ENCODE peak calls at places on chromosomes 11 and 22, in nine cellular contexts. R, I, G, J, N, H, F, K and L are unnamed samples.
A peak's percentile ranks its signal among the peaks of the same experiment; 100 is the strongest.

GRCh38 chr11:134349109-134349801 is 17.5 kb downstream of the GLB1L2 start:
- DNase-seq in G (no peak), F (no peak), N (no peak), K (no peak), R (no peak), J (no peak), I (peak; percentile 75), H (no peak), L (no peak)

GRCh38 chr11:33934450-33934849 is 42.6 kb upstream of the LMO2 start:
- DNase-seq in I (no peak), F (no peak), H (no peak), G (no peak), J (no peak), R (no peak), K (no peak), N (no peak), L (no peak)

GRCh38 chr22:19848298-19849224 is 6.1 kb downstream of the GNB1L start:
- DNase-seq in G (peak; percentile 14), J (peak; percentile 84), K (peak; percentile 88), R (no peak), I (no peak), H (no peak), N (no peak), F (peak; percentile 59), L (no peak)

GRCh38 chr11:129373489-129373953 is 2.1 kb upstream of the BARX2 start:
- DNase-seq in H (peak; percentile 15), R (no peak), K (no peak), G (peak; percentile 12), F (no peak), J (no peak), N (no peak), I (peak; percentile 37), L (peak; percentile 48)

GRCh38 chr11:36398261-36398953 is 102.3 kb downstream of the PRR5L start:
- DNase-seq in F (no peak), I (no peak), G (peak; percentile 57), J (no peak), K (no peak), R (no peak), N (no peak), H (no peak), L (no peak)

GRCh38 chr11:44333271-44334218 is 23.6 kb upstream of the ALX4 start:
- DNase-seq in J (no peak), N (no peak), F (no peak), R (no peak), H (no peak), I (no peak), K (no peak), G (peak; percentile 10), L (no peak)

GRCh38 chr11:105151936-105152554 is 12.5 kb upstream of the CARD18 start:
- DNase-seq in H (no peak), I (no peak), K (no peak), J (no peak), N (no peak), G (peak; percentile 78), R (no peak), F (no peak), L (no peak)

GRCh38 chr11:15199693-15200092 is 85.0 kb downstream of the INSC start:
- DNase-seq in G (peak; percentile 68), K (peak; percentile 71), I (no peak), N (no peak), R (no peak), F (no peak), J (peak; percentile 82), H (no peak), L (no peak)

GRCh38 chr22:35516723-35517122 is 23.9 kb upstream of the RASD2 start:
- DNase-seq in N (no peak), R (no peak), J (no peak), G (no peak), H (no peak), I (no peak), F (no peak), K (no peak), L (no peak)

GRCh38 chr22:39345231-39345630 is 4.6 kb upstream of the SYNGR1 start:
- DNase-seq in H (no peak), K (no peak), R (no peak), I (no peak), G (no peak), F (no peak), N (no peak), J (no peak), L (no peak)

GRCh38 chr22:46592390-46592872 is 27.8 kb upstream of the GRAMD4 start:
- DNase-seq in N (no peak), K (no peak), J (peak; percentile 51), R (no peak), H (no peak), F (peak; percentile 70), G (peak; percentile 92), I (peak; percentile 50), L (peak; percentile 0)

GRCh38 chr11:95520765-95521542 is 268.6 kb downstream of the FAM76B start:
- DNase-seq in I (no peak), N (peak; percentile 83), J (no peak), H (peak; percentile 71), G (peak; percentile 65), F (no peak), K (no peak), R (peak; percentile 96), L (no peak)

GRCh38 chr11:76788661-76789442 is 5.7 kb downstream of the TSKU start:
- DNase-seq in I (no peak), J (peak; percentile 35), G (no peak), H (no peak), F (peak; percentile 69), R (no peak), K (peak; percentile 66), N (peak; percentile 93), L (no peak)

GRCh38 chr22:46501701-46502100 is 35.7 kb downstream of the CELSR1 start:
- DNase-seq in H (peak; percentile 70), F (no peak), G (peak; percentile 87), I (no peak), R (peak; percentile 56), K (no peak), N (no peak), J (no peak), L (no peak)

GRCh38 chr11:120173771-120174170 is 35.9 kb upstream of the TRIM29 start:
- DNase-seq in R (no peak), G (peak; percentile 21), F (peak; percentile 51), H (peak; percentile 5), N (no peak), J (no peak), I (no peak), K (no peak), L (no peak)

GRCh38 chr22:36497910-36498669 is 8.8 kb downstream of the FOXRED2 start:
- DNase-seq in H (no peak), I (peak; percentile 36), R (no peak), K (no peak), F (no peak), N (no peak), G (no peak), J (no peak), L (no peak)

GRCh38 chr11:72777755-72778278 is 16.0 kb downstream of the STARD10 start:
- DNase-seq in G (no peak), I (no peak), H (no peak), R (no peak), J (peak; percentile 81), N (no peak), F (no peak), K (peak; percentile 90), L (no peak)

GRCh38 chr22:31243339-31244043 is 31.4 kb downstream of the LIMK2 start:
- DNase-seq in N (no peak), H (peak; percentile 12), F (no peak), R (no peak), G (peak; percentile 85), K (no peak), I (peak; percentile 50), J (no peak), L (no peak)

GRCh38 chr11:44275961-44276550 is 33.9 kb downstream of the ALX4 start:
- DNase-seq in J (no peak), G (no peak), I (no peak), H (no peak), R (no peak), F (peak; percentile 60), N (no peak), K (no peak), L (no peak)

GRCh38 chr11:117908959-117909610 is 20.1 kb downstream of the TMPRSS13 start:
- DNase-seq in F (no peak), H (no peak), G (no peak), R (no peak), K (no peak), J (no peak), N (no peak), I (no peak), L (no peak)

GRCh38 chr11:32414925-32415324 is 20.4 kb downstream of the WT1 start:
- DNase-seq in H (no peak), G (no peak), J (no peak), N (no peak), I (no peak), R (no peak), F (no peak), K (no peak), L (no peak)

GRCh38 chr11:130478204-130478701 is 29.8 kb downstream of the ADAMTS15 start:
- DNase-seq in J (peak; percentile 57), K (peak; percentile 27), R (peak; percentile 42), N (no peak), F (peak; percentile 93), H (peak; percentile 88), I (peak; percentile 67), G (peak; percentile 91), L (peak; percentile 16)

GRCh38 chr22:21073023-21073422 is 27.3 kb downstream of the LRRC74B start:
- DNase-seq in F (no peak), N (no peak), K (no peak), J (no peak), H (no peak), R (no peak), I (no peak), G (no peak), L (no peak)
- H3K27me3 ChIP-seq in F (no peaks in the 10 kb centered on the region), N (no peaks in the 10 kb centered on the region), K (no peaks in the 10 kb centered on the region), J (no peaks in the 10 kb centered on the region), H (no peaks in the 10 kb centered on the region), R (no peaks in the 10 kb centered on the region), I (no peaks in the 10 kb centered on the region), G (no peaks in the 10 kb centered on the region), L (no peaks in the 10 kb centered on the region)

GRCh38 chr11:27722945-27723344 is 22.7 kb upstream of the BDNF start:
- DNase-seq in K (no peak), I (peak; percentile 51), F (no peak), J (no peak), R (no peak), H (peak; percentile 26), N (no peak), G (peak; percentile 19), L (peak; percentile 55)
- H3K27me3 ChIP-seq in K (peaks cover 35% of the 10 kb centered on the region), I (peaks cover 17% of the 10 kb centered on the region), F (peaks cover 41% of the 10 kb centered on the region), J (peaks cover 37% of the 10 kb centered on the region), R (peaks cover 100% of the 10 kb centered on the region), H (peaks cover 43% of the 10 kb centered on the region), N (peaks cover 24% of the 10 kb centered on the region), G (peaks cover 27% of the 10 kb centered on the region), L (peaks cover 85% of the 10 kb centered on the region)

DNA sequence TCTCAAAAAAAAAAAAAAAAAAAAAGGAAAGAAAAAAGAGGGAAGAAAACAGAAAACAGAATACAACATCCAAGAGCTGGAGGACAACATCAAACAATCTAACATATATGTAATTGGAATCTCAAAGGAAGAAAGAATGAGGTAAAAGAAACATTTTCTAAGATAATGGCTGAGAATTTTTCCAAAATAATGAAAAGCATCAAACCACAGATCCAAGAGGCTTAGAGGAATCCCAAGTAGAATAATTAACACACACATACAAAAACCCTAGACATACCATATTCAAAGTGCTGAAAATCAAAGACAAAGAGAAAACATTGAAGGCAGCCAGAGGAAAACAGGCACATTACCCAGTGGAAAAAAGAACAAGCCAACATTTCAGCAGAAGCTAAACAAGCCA is 4.9 kb downstream of the SULT4A1 start:
- DNase-seq in F (no peak), J (no peak), G (no peak), R (no peak), K (no peak), N (no peak), I (no peak), H (no peak), L (no peak)
- H3K27me3 ChIP-seq in F (peaks cover 12% of the 10 kb centered on the region), J (peaks cover 10% of the 10 kb centered on the region), G (peaks cover 8% of the 10 kb centered on the region), R (peaks cover 23% of the 10 kb centered on the region), K (no peaks in the 10 kb centered on the region), N (peaks cover 5% of the 10 kb centered on the region), I (no peaks in the 10 kb centered on the region), H (peaks cover 47% of the 10 kb centered on the region), L (no peaks in the 10 kb centered on the region)

GRCh38 chr22:28440517-28441366 is 238.9 kb downstream of the TTC28 start:
- DNase-seq in K (no peak), F (no peak), G (peak; percentile 81), N (no peak), H (peak; percentile 47), I (no peak), J (no peak), R (no peak), L (no peak)
- H3K27me3 ChIP-seq in K (no peaks in the 10 kb centered on the region), F (no peaks in the 10 kb centered on the region), G (no peaks in the 10 kb centered on the region), N (no peaks in the 10 kb centered on the region), H (no peaks in the 10 kb centered on the region), I (no peaks in the 10 kb centered on the region), J (no peaks in the 10 kb centered on the region), R (no peaks in the 10 kb centered on the region), L (no peaks in the 10 kb centered on the region)